ENCODE peak calls at places on chromosome 16, in four cellular contexts. V is neural progenitor cell, R is PC-9, U is tibial nerve. E is an unnamed sample.

GRCh38 chr16:80023865-80024264 is 423.3 kb upstream of the MAF start:
- DNase-seq in V (no peak), U (no peak), R (no peak), E (peak; percentile 53)

GRCh38 chr16:81238296-81239011 is at the start of gene BCO1:
- DNase-seq in R (peak; percentile 22), U (no peak), V (peak; percentile 87), E (no peak)

GRCh38 chr16:90008708-90009145 is 10.5 kb downstream of the DBNDD1 start:
- DNase-seq in V (no peak), R (no peak), U (no peak), E (no peak)

GRCh38 chr16:69772560-69773254 is 10.6 kb downstream of the WWP2 start:
- DNase-seq in U (no peak), R (no peak), V (peak; percentile 13), E (peak; percentile 44)

GRCh38 chr16:81652798-81653505 is 126.1 kb upstream of the PLCG2 start:
- DNase-seq in V (peak; percentile 68), R (no peak), U (no peak), E (no peak)

GRCh38 chr16:67114793-67115192 is 5.1 kb downstream of the PHAF1 start:
- DNase-seq in U (no peak), V (no peak), R (no peak), E (peak; percentile 28)

GRCh38 chr16:89357055-89357454 is 133.3 kb downstream of the ANKRD11 start:
- DNase-seq in V (no peak), R (no peak), U (no peak), E (no peak)

GRCh38 chr16:4231886-4232285 is 10.0 kb downstream of the SRL start:
- DNase-seq in R (no peak), U (no peak), V (no peak), E (no peak)

GRCh38 chr16:1543085-1543896 is 9.8 kb downstream of the TMEM204 start:
- DNase-seq in U (no peak), V (peak; percentile 17), R (peak; percentile 37), E (no peak)

GRCh38 chr16:821751-822150 is 21.2 kb upstream of the GNG13 start:
- DNase-seq in U (no peak), V (no peak), R (no peak), E (no peak)

GRCh38 chr16:18958621-18959578 is 24.8 kb upstream of the TMC7 start:
- DNase-seq in U (no peak), R (no peak), V (peak; percentile 8), E (no peak)

GRCh38 chr16:67150833-67151396 is at the start of gene B3GNT9:
- DNase-seq in U (peak; percentile 47), R (peak; percentile 55), V (peak; percentile 86), E (peak; percentile 85)

GRCh38 chr16:69712277-69712676 is 14.1 kb downstream of the NQO1 start:
- DNase-seq in V (no peak), R (no peak), U (no peak), E (peak; percentile 12)

GRCh38 chr16:71423865-71424264 is 18.0 kb downstream of the TLE7 start:
- DNase-seq in R (no peak), V (no peak), U (no peak), E (no peak)

GRCh38 chr16:57592591-57593003 is 35.8 kb upstream of the ADGRG1 start:
- DNase-seq in U (no peak), R (no peak), V (no peak), E (no peak)

GRCh38 chr16:20906225-20906870 is 5.8 kb downstream of the LYRM1 start:
- DNase-seq in U (no peak), R (peak; percentile 33), V (no peak), E (peak; percentile 63)

GRCh38 chr16:67845291-67846062 is 1.3 kb upstream of the NUTF2 start:
- DNase-seq in V (no peak), U (no peak), R (peak; percentile 10), E (no peak)

GRCh38 chr16:89561195-89562026 is 929 bp downstream of the RPL13 start:
- DNase-seq in U (no peak), V (no peak), R (no peak), E (peak; percentile 23)

GRCh38 chr16:89924925-89925307 is 1.8 kb downstream of the TUBB3 start:
- DNase-seq in V (no peak), U (no peak), R (no peak), E (no peak)

GRCh38 chr16:21300309-21301167 is 22.4 kb upstream of the CRYM start:
- DNase-seq in R (peak; percentile 98), U (peak; percentile 95), V (peak; percentile 94), E (peak; percentile 98)

GRCh38 chr16:48609453-48610023 is 442 bp downstream of the N4BP1 start:
- DNase-seq in R (no peak), U (no peak), V (peak; percentile 86), E (no peak)

GRCh38 chr16:31696968-31697743 is 169.5 kb downstream of the AHSP start:
- DNase-seq in V (peak; percentile 27), R (no peak), U (no peak), E (no peak)

GRCh38 chr16:1221628-1222552 is 3.2 kb downstream of the TPSG1 start:
- DNase-seq in R (no peak), U (no peak), V (no peak), E (no peak)

GRCh38 chr16:88469615-88470395 is 16.7 kb downstream of the ZFPM1 start:
- DNase-seq in V (no peak), U (no peak), R (no peak), E (no peak)

GRCh38 chr16:50457979-50458461 is 89.2 kb upstream of the BRD7 start:
- DNase-seq in U (no peak), R (no peak), V (no peak), E (no peak)

GRCh38 chr16:29809031-29809747 is 2.8 kb upstream of the PRRT2 start:
- DNase-seq in V (no peak), R (no peak), U (no peak), E (no peak)

GRCh38 chr16:29806641-29807425 is 504 bp downstream of the MAZ start:
- DNase-seq in R (peak; percentile 78), U (no peak), V (peak; percentile 82), E (peak; percentile 79)

GRCh38 chr16:29806096-29806579 is at the start of gene MAZ:
- DNase-seq in U (no peak), R (no peak), V (no peak), E (no peak)

GRCh38 chr16:29808219-29808900 is 2.0 kb downstream of the MAZ start:
- DNase-seq in R (no peak), V (no peak), U (no peak), E (no peak)

DNA sequence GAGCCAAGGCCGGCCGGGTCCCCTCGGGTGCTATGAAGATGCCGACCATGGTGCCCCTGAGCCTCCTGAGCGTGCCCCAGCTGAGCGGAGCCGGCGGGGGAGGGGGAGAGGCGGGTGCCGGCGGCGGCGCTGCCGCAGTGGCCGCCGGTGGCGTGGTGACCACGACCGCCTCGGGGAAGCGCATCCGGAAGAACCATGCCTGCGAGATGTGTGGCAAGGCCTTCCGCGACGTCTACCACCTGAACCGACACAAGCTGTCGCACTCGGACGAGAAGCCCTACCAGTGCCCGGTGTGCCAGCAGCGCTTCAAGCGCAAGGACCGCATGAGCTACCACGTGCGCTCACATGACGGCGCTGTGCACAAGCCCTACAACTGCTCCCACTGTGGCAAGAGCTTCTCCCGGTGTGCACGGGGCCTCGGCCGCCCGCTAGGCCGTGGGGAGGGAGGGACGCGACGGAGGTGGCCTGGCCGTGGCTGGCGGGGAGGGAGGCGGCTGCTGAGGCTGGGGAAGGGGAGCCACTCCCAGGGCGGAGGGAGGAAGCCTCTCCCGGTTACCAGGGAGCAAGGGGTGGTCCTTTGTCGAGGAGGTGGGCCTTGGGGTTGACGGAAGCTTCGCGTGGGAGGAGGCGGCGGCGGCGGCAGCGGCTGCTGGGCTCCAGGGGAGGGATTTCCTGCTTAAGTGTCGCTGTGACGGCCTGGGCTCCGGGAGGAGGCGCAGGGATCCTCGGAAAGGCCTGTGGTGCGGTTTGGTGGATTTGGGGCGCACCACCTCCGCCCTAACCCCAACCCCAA is 1.3 kb downstream of the MAZ start:
- DNase-seq in V (peak; percentile 89), U (peak; percentile 79), R (peak; percentile 97), E (peak; percentile 93)
- H3K4me1 ChIP-seq in V (peaks cover 38% of the 10 kb centered on the region), U (peaks cover 62% of the 10 kb centered on the region), R (peaks cover 47% of the 10 kb centered on the region), E (peaks cover 59% of the 10 kb centered on the region)

GRCh38 chr16:10989494-10989893 is 45.1 kb downstream of the CLEC16A start:
- DNase-seq in U (no peak), V (no peak), R (no peak), E (no peak)
- H3K4me3 ChIP-seq in U (no peak overlapping the region), V (no peak overlapping the region), R (no peak overlapping the region), E (no peak overlapping the region)

DNA sequence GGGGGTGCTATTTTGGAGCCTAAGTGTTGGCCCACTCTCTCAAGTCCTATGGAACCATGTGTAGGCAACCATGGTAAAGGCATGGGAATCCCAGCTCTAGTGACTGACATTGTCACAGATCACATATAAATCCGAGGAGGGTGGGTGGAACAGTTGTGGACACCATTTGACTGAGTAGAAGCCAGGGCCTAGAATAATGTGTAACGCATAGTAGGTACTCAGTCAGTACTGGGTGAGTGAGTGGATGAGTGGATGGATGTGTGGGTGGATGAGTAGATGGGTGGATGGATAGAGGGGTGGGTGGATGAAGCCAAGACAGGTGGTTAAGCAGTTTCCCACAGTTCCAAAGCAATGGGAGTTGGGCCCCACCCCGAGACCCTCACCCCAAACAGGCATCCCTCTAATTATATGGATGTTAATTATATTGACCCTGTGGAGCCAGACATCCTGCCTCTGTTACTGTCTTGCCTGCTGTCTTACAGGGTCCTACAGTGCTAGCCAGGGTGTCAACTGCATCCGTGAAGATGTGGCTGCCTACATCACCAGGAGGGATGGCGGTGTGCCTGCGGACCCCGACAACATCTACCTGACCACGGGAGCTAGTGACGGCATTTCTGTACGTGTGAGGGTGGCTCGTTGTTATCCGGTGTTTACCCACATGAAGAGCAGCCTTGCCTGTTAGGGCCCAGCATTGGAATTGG is 22.3 kb downstream of the GPT2 start:
- DNase-seq in U (no peak), R (no peak), V (no peak), E (no peak)
- H3K27ac ChIP-seq in U (peak overlapping the region; percentile 63), R (no peak overlapping the region), V (no peak overlapping the region), E (no peak overlapping the region)

DNA sequence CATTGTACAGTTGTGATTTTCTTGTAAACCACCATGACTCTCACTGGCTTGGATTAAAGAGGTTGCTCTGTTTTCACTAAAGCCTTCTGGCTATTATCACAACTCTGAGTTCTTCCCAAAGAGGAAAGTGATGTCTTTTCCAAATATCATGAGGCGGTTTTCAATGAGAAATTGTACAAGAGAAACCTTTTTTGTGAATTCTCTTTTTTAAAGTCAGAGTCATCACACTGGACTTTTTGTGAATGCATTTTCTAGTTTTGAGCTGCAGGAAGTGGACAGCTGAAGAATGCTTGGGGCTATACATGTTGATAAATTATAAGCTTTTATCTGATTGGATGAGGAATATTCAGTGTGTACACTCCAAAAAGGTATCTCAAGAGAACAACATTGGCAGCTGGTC is 100.2 kb downstream of the PHKB start:
- DNase-seq in V (no peak), U (no peak), R (no peak), E (no peak)
- H3K4me1 ChIP-seq in V (no peaks in the 10 kb centered on the region), U (no peaks in the 10 kb centered on the region), R (no peaks in the 10 kb centered on the region), E (peaks cover 5% of the 10 kb centered on the region)

GRCh38 chr16:85286970-85287814 is 174.9 kb upstream of the CIBAR2 start:
- DNase-seq in R (no peak), V (no peak), U (peak; percentile 37), E (peak; percentile 83)

GRCh38 chr16:85288341-85288868 is 176.1 kb upstream of the CIBAR2 start:
- DNase-seq in R (no peak), U (no peak), V (no peak), E (no peak)

GRCh38 chr16:85285681-85286065 is 173.4 kb upstream of the CIBAR2 start:
- DNase-seq in U (no peak), V (no peak), R (no peak), E (no peak)

GRCh38 chr16:85284138-85284897 is 172.0 kb upstream of the CIBAR2 start:
- DNase-seq in V (peak; percentile 81), R (no peak), U (no peak), E (no peak)

GRCh38 chr16:85286066-85286712 is 173.9 kb upstream of the CIBAR2 start:
- DNase-seq in U (peak; percentile 72), R (no peak), V (no peak), E (peak; percentile 36)
- H3K4me3 ChIP-seq in U (no peak overlapping the region), R (no peak overlapping the region), V (no peak overlapping the region), E (no peak overlapping the region)

E was measured in SJSA1.